ENCODE peak calls at places on chromosomes 12 and 14, in five cellular contexts. P is tibial artery, T is BJ, L is transverse colon, Y is A549. Z is an unnamed sample.

GRCh38 chr14:90532826-90533525 is 136.1 kb downstream of the CALM1 start:
- DNase-seq in P (no peak), T (no peak), L (no peak), Y (no peak), Z (no peak)

GRCh38 chr12:99911076-99911475 is 73.7 kb downstream of the ANKS1B start:
- DNase-seq in P (peak; percentile 67), T (peak; percentile 77), L (no peak), Y (peak; percentile 50), Z (peak; percentile 23)

GRCh38 chr12:121294151-121294889 is 2.2 kb downstream of the CAMKK2 start:
- DNase-seq in P (no peak), T (no peak), L (no peak), Y (no peak), Z (no peak)

GRCh38 chr12:114263031-114263825 is 142.7 kb downstream of the TBX5 start:
- DNase-seq in P (no peak), T (no peak), L (no peak), Y (no peak), Z (peak; percentile 37)

GRCh38 chr12:49904601-49905000 is 901 bp upstream of the FAIM2 start:
- DNase-seq in P (no peak), T (no peak), L (no peak), Y (no peak), Z (no peak)

GRCh38 chr14:105884808-105885281 is 358.5 kb downstream of the TMEM121 start:
- DNase-seq in P (peak; percentile 38), T (no peak), L (no peak), Y (no peak), Z (no peak)

GRCh38 chr12:120186654-120187053 is 7.9 kb downstream of the GCN1 start:
- DNase-seq in P (no peak), T (no peak), L (no peak), Y (no peak), Z (no peak)

GRCh38 chr14:76337619-76338545 is 38.1 kb upstream of the ESRRB start:
- DNase-seq in P (no peak), T (no peak), L (no peak), Y (no peak), Z (no peak)

GRCh38 chr12:116862167-116862566 is 19.1 kb downstream of the HRK start:
- DNase-seq in P (no peak), T (no peak), L (no peak), Y (no peak), Z (no peak)

GRCh38 chr12:124390442-124391116 is 95.7 kb downstream of the RFLNA start:
- DNase-seq in P (peak; percentile 87), T (no peak), L (peak; percentile 63), Y (peak; percentile 77), Z (no peak)

GRCh38 chr14:66045572-66046021 is 440.6 kb upstream of the CCDC196 start:
- DNase-seq in P (no peak), T (no peak), L (no peak), Y (no peak), Z (no peak)

GRCh38 chr12:58242803-58243628 is 301.6 kb downstream of the ATP23 start:
- DNase-seq in P (no peak), T (no peak), L (no peak), Y (no peak), Z (no peak)

GRCh38 chr12:12240671-12241345 is 26.0 kb downstream of the LRP6 start:
- DNase-seq in P (no peak), T (no peak), L (no peak), Y (no peak), Z (peak; percentile 18)
- H3K4me3 ChIP-seq in P (no peak overlapping the region), T (no peak overlapping the region), L (no peak overlapping the region), Y (no peak overlapping the region), Z (no peak overlapping the region)

DNA sequence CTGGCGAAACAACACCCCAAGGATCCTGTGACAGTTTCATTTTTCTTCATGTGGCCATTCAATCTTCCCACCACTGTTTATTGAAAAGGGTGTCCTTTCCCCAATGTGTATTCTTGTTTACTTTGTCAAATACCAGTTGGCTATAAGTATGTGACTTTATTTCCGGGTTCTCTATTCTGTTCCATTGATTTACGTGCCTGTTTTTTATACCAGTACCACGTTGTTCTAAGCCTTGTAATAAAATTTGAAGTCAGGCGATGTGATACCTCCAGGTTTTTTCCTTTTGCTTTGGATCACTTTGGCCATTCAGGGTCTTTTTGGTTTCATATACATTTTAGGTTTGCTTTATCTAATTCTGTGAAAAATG is 9.1 kb upstream of the MGAT4C start:
- DNase-seq in P (no peak), T (no peak), L (no peak), Y (no peak), Z (no peak)
- H3K4me3 ChIP-seq in P (peak overlapping the region; percentile 39), T (no peak overlapping the region), L (peak overlapping the region; percentile 22), Y (no peak overlapping the region), Z (no peak overlapping the region)

GRCh38 chr12:96221391-96221790 is 27.2 kb downstream of the ELK3 start:
- DNase-seq in P (no peak), T (no peak), L (no peak), Y (no peak), Z (no peak)

GRCh38 chr12:96220902-96221301 is 26.7 kb downstream of the ELK3 start:
- DNase-seq in P (no peak), T (no peak), L (no peak), Y (no peak), Z (no peak)

GRCh38 chr12:96215933-96216273 is 21.7 kb downstream of the ELK3 start:
- DNase-seq in P (no peak), T (no peak), L (no peak), Y (no peak), Z (no peak)

GRCh38 chr12:96218989-96219678 is 25.0 kb downstream of the ELK3 start:
- DNase-seq in P (no peak), T (no peak), L (no peak), Y (peak; percentile 28), Z (no peak)

DNA sequence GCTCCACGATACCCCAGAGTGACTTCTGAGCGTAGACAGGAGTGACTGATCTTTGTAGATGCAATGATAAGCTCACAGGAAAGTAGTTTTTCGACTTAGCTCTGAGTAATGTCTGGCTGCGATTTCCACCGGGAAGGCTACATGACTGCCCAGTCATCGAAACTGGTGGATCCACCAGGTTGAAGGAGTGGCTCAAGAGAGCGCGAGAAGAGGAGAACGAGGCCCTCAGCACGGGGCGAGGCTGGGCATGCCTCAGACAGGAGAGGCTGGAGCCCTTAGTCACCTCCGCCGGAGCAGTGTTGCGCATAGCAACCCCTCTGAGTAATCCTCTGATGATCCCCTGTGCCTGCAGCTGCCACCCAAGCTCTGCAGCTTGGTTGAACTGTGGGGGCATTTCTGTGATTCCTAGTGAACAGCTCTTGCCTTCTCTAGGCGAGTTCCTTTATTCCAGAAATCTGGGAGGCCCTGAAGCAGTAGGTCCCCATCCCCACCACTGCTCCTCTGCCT is 25.6 kb downstream of the ELK3 start:
- DNase-seq in P (no peak), T (peak; percentile 90), L (no peak), Y (peak; percentile 99), Z (peak; percentile 95)
- H3K4me3 ChIP-seq in P (no peak overlapping the region), T (no peak overlapping the region), L (no peak overlapping the region), Y (peak overlapping the region; percentile 33), Z (no peak overlapping the region)

GRCh38 chr14:99681101-99681831 is 2.8 kb upstream of the CYP46A1 start:
- DNase-seq in P (peak; percentile 60), T (no peak), L (no peak), Y (no peak), Z (no peak)
- H3K4me3 ChIP-seq in P (no peak overlapping the region), T (no peak overlapping the region), L (no peak overlapping the region), Y (no peak overlapping the region), Z (no peak overlapping the region)

DNA sequence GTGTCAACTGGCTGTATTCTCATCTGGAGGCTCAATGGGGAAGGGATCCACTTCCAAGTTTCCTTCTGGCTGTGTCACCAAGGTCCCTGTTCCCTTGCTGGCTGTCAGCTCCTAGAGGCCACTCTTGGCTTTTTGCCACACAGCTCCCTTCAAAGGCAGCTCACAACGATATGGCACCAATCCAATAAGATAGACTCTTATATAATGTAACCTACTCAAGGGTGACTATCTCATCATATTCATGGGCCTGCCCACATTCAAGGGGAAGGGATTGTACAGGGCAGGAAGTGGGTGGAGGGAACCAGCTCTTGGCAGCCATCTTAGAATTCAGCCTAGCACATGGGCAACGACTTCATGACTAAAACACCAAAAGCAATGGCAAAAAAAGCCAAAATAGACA is 98.7 kb upstream of the PLXNC1 start:
- DNase-seq in P (no peak), T (no peak), L (no peak), Y (no peak), Z (no peak)
- H3K4me3 ChIP-seq in P (no peak overlapping the region), T (no peak overlapping the region), L (no peak overlapping the region), Y (no peak overlapping the region), Z (no peak overlapping the region)